ENCODE peak calls at places on chromosomes 16 and 17, in seven cellular contexts. P is WERI-Rb-1; E is NCI-H510A treated with DMSO at 0.1 percent for 48 hours; I is foreskin fibroblast; B is NCI-H774; Y is choroid plexus epithelial cell; L is stimulated activated effector memory CD8-positive, alpha-beta T cell treated with anti-CD3 and anti-CD28 coated beads, Interleukin-12 subunit alpha, Interleukin-12 subunit beta, amount 100 ng/mL, for 72 hours. Q is an unnamed sample.
A peak's percentile ranks its signal among the peaks of the same experiment; 100 is the strongest.

GRCh38 chr17:17835415-17836249 is 1.2 kb downstream of the SREBF1 start:
- DNase-seq in E (no peak), L (no peak), B (no peak), P (no peak), I (peak; percentile 43), Y (no peak), Q (no peak)

GRCh38 chr17:56593741-56594527 is 435 bp downstream of the NOG start:
- DNase-seq in E (peak; percentile 72), Y (peak; percentile 61), B (peak; percentile 21), L (peak; percentile 74), I (peak; percentile 84), P (peak; percentile 70), Q (peak; percentile 73)

GRCh38 chr16:67311607-67312449 is 14.7 kb downstream of the KCTD19 start:
- DNase-seq in I (peak; percentile 99), B (no peak), Y (peak; percentile 99), P (no peak), E (no peak), L (peak; percentile 91), Q (peak; percentile 98)

GRCh38 chr17:82911822-82912221 is 72.0 kb upstream of the ZNF750 start:
- DNase-seq in I (no peak), L (no peak), Y (no peak), E (no peak), P (no peak), B (no peak), Q (no peak)

GRCh38 chr16:84138824-84139627 is 6.0 kb downstream of the HSDL1 start:
- DNase-seq in P (no peak), L (no peak), B (no peak), Y (peak; percentile 46), I (peak; percentile 62), E (peak; percentile 96), Q (no peak)

GRCh38 chr16:81523387-81524115 is 78.9 kb downstream of the CMIP start:
- DNase-seq in B (no peak), E (no peak), Y (peak; percentile 49), P (no peak), I (peak; percentile 83), L (no peak), Q (peak; percentile 83)

GRCh38 chr17:69575346-69575761 is 160.9 kb downstream of the MAP2K6 start:
- DNase-seq in E (peak; percentile 47), L (no peak), P (peak; percentile 11), B (no peak), Y (peak; percentile 95), I (peak; percentile 80), Q (peak; percentile 27)

GRCh38 chr16:77991701-77992100 is 30.6 kb upstream of the CLEC3A start:
- DNase-seq in B (no peak), E (peak; percentile 4), P (peak; percentile 20), L (no peak), Y (no peak), I (no peak), Q (no peak)

GRCh38 chr16:86925067-86925791 is 346.9 kb downstream of the FOXL1 start:
- DNase-seq in B (no peak), I (no peak), L (no peak), P (peak; percentile 67), Y (no peak), E (no peak), Q (peak; percentile 98)

GRCh38 chr16:75379911-75380847 is 53.1 kb downstream of the CFDP1 start:
- DNase-seq in P (no peak), Y (peak; percentile 47), B (no peak), E (no peak), L (no peak), I (no peak), Q (no peak)

GRCh38 chr17:81309140-81309858 is 14.2 kb upstream of the SLC38A10 start:
- DNase-seq in I (peak; percentile 86), B (peak; percentile 54), P (peak; percentile 86), L (no peak), E (peak; percentile 48), Y (peak; percentile 69), Q (no peak)

GRCh38 chr16:49462989-49463371 is 89.4 kb downstream of the C16orf78 start:
- DNase-seq in L (no peak), Y (no peak), P (no peak), B (peak; percentile 61), E (peak; percentile 9), I (no peak), Q (no peak)

GRCh38 chr17:51258756-51259573 is 884 bp downstream of the MBTD1 start:
- DNase-seq in P (peak; percentile 42), Y (peak; percentile 49), L (no peak), E (no peak), I (peak; percentile 52), B (no peak), Q (no peak)

GRCh38 chr17:55549140-55549539 is 37.9 kb upstream of the SMIM36 start:
- DNase-seq in E (no peak), B (peak; percentile 23), I (peak; percentile 37), L (no peak), P (peak; percentile 49), Y (peak; percentile 24), Q (no peak)

GRCh38 chr17:1764274-1764673 is 2.4 kb downstream of the SERPINF1 start:
- DNase-seq in E (no peak), L (peak; percentile 58), P (peak; percentile 66), Y (peak; percentile 96), I (peak; percentile 97), B (no peak), Q (no peak)

GRCh38 chr17:7177210-7177953 is 1.8 kb downstream of the ASGR1 start:
- DNase-seq in B (peak; percentile 7), E (peak; percentile 49), Y (peak; percentile 70), I (peak; percentile 80), L (peak; percentile 78), P (peak; percentile 82), Q (no peak)

GRCh38 chr17:16870253-16871245 is 101.4 kb downstream of the TNFRSF13B start:
- DNase-seq in P (no peak), I (no peak), E (no peak), B (no peak), Y (no peak), L (no peak), Q (no peak)

GRCh38 chr17:40980594-40980993 is 3.5 kb downstream of the KRT40 start:
- DNase-seq in Y (peak; percentile 60), B (no peak), P (peak; percentile 93), E (peak; percentile 77), I (peak; percentile 77), L (no peak), Q (no peak)

GRCh38 chr16:4521971-4522623 is 16.5 kb downstream of the CDIP1 start:
- DNase-seq in E (peak; percentile 24), I (peak; percentile 69), B (no peak), Y (peak; percentile 58), L (no peak), P (peak; percentile 81), Q (no peak)

GRCh38 chr16:10552998-10553491 is 27.4 kb downstream of the EMP2 start:
- DNase-seq in P (no peak), Y (no peak), L (peak; percentile 69), I (no peak), E (no peak), B (no peak), Q (no peak)